ENCODE peak calls at places on chromosomes 7 and 10, in nine cellular contexts. E is IMR-90, H is stomach, C is ovary, B is body of pancreas, N is A549, X is K562, G is esophagus squamous epithelium, A is HCT116. U is an unnamed sample.

GRCh38 chr10:89505606-89506005 is 29.8 kb downstream of the SLC16A12 start:
- DNase-seq in E (no peak), H (no peak), C (no peak), B (no peak), N (no peak), X (no peak), G (no peak), A (no peak), U (no peak)

GRCh38 chr10:91194497-91195179 is 25.8 kb upstream of the PCGF5 start:
- DNase-seq in E (peak), H (no peak), C (no peak), B (no peak), N (no peak), X (no peak), G (no peak), A (no peak), U (no peak)

GRCh38 chr7:26390016-26390415 is 98.4 kb downstream of the SNX10 start:
- DNase-seq in E (no peak), H (no peak), C (no peak), B (no peak), N (no peak), X (no peak), G (no peak), A (no peak), U (no peak)

GRCh38 chr7:45921699-45922519 is 837 bp upstream of the IGFBP3 start:
- DNase-seq in E (peak), H (no peak), C (peak), B (peak), N (peak), X (peak), G (no peak), A (peak), U (peak)

GRCh38 chr10:97549587-97550322 is 22.8 kb upstream of the ANKRD2 start:
- DNase-seq in E (no peak), H (no peak), C (peak), B (no peak), N (no peak), X (no peak), G (no peak), A (no peak), U (no peak)

GRCh38 chr7:79064187-79064823 is 389.2 kb downstream of the MAGI2 start:
- DNase-seq in E (peak), H (no peak), C (no peak), B (no peak), N (no peak), X (no peak), G (no peak), A (no peak), U (no peak)

GRCh38 chr10:114307731-114308130 is 68.7 kb downstream of the VWA2 start:
- DNase-seq in E (no peak), H (no peak), C (no peak), B (no peak), N (no peak), X (no peak), G (no peak), A (no peak), U (no peak)

GRCh38 chr7:135597181-135597925 is 39.6 kb downstream of the NUP205 start:
- DNase-seq in E (peak), H (no peak), C (no peak), B (no peak), N (no peak), X (no peak), G (no peak), A (no peak), U (no peak)

GRCh38 chr10:26436848-26437247 is 1.3 kb upstream of the APBB1IP start:
- DNase-seq in E (no peak), H (no peak), C (no peak), B (no peak), N (no peak), X (no peak), G (no peak), A (no peak), U (no peak)

GRCh38 chr10:34343764-34344163 is 471.3 kb downstream of the PARD3 start:
- DNase-seq in E (peak), H (no peak), C (no peak), B (no peak), N (no peak), X (no peak), G (no peak), A (no peak), U (no peak)

GRCh38 chr10:71964669-71965515 is 697 bp downstream of the CHST3 start:
- DNase-seq in E (peak), H (peak), C (peak), B (peak), N (peak), X (no peak), G (no peak), A (no peak), U (no peak)

GRCh38 chr7:122896509-122896908 is 10.2 kb upstream of the CADPS2 start:
- DNase-seq in E (no peak), H (no peak), C (no peak), B (no peak), N (no peak), X (no peak), G (no peak), A (no peak), U (no peak)

GRCh38 chr7:115676080-115676479 is 354.5 kb downstream of the TFEC start:
- DNase-seq in E (peak), H (no peak), C (peak), B (no peak), N (peak), X (no peak), G (no peak), A (peak), U (no peak)

GRCh38 chr7:144907577-144907976 is 71.7 kb upstream of the TPK1 start:
- DNase-seq in E (no peak), H (no peak), C (no peak), B (no peak), N (no peak), X (no peak), G (no peak), A (no peak), U (no peak)

GRCh38 chr10:103181244-103181643 is 11.8 kb downstream of the NT5C2 start:
- DNase-seq in E (no peak), H (no peak), C (no peak), B (peak), N (no peak), X (no peak), G (no peak), A (no peak), U (peak)

GRCh38 chr7:101952355-101953247 is 135.2 kb downstream of the CUX1 start:
- DNase-seq in E (peak), H (no peak), C (peak), B (peak), N (no peak), X (peak), G (no peak), A (peak), U (no peak)

GRCh38 chr7:150855046-150855445 is 2.7 kb downstream of the AOC1 start:
- DNase-seq in E (no peak), H (no peak), C (peak), B (no peak), N (no peak), X (no peak), G (no peak), A (no peak), U (no peak)

GRCh38 chr10:93280699-93281366 is 201.3 kb downstream of the MYOF start:
- DNase-seq in E (no peak), H (no peak), C (no peak), B (no peak), N (no peak), X (no peak), G (no peak), A (no peak), U (no peak)

GRCh38 chr7:77954773-77955562 is 156.4 kb downstream of the PHTF2 start:
- DNase-seq in E (peak), H (no peak), C (no peak), B (no peak), N (no peak), X (no peak), G (no peak), A (no peak), U (no peak)

GRCh38 chr10:77887631-77888355 is 38.8 kb downstream of the DLG5 start:
- DNase-seq in E (no peak), H (no peak), C (peak), B (no peak), N (no peak), X (no peak), G (no peak), A (no peak), U (peak)

GRCh38 chr10:58465641-58466040 is 47.0 kb upstream of the BICC1 start:
- DNase-seq in E (no peak), H (no peak), C (no peak), B (no peak), N (no peak), X (no peak), G (no peak), A (no peak), U (no peak)

GRCh38 chr7:132393789-132394261 is 182.4 kb downstream of the PLXNA4 start:
- DNase-seq in E (no peak), H (peak), C (peak), B (peak), N (no peak), X (no peak), G (no peak), A (no peak), U (no peak)

GRCh38 chr7:155594961-155595366 is 48.6 kb upstream of the CNPY1 start:
- DNase-seq in E (no peak), H (peak), C (no peak), B (no peak), N (no peak), X (peak), G (no peak), A (no peak), U (peak)

GRCh38 chr10:22942437-22942836 is 14.6 kb downstream of the ARMC3 start:
- DNase-seq in E (no peak), H (no peak), C (no peak), B (no peak), N (no peak), X (no peak), G (no peak), A (no peak), U (no peak)

GRCh38 chr7:133358728-133359127 is 105.8 kb downstream of the EXOC4 start:
- DNase-seq in E (peak), H (no peak), C (no peak), B (no peak), N (no peak), X (no peak), G (no peak), A (no peak), U (no peak)

GRCh38 chr7:40848541-40849221 is 713.9 kb downstream of the SUGCT start:
- DNase-seq in E (peak), H (no peak), C (no peak), B (no peak), N (no peak), X (no peak), G (no peak), A (no peak), U (no peak)

GRCh38 chr10:125095776-125096175 is 64.6 kb downstream of the CTBP2 start:
- DNase-seq in E (no peak), H (peak), C (no peak), B (no peak), N (no peak), X (no peak), G (no peak), A (no peak), U (no peak)

GRCh38 chr7:44077681-44078091 is 4.6 kb downstream of the POLM start:
- DNase-seq in E (no peak), H (no peak), C (no peak), B (no peak), N (no peak), X (no peak), G (no peak), A (no peak), U (no peak)

GRCh38 chr7:104982308-104982755 is 31.7 kb upstream of the KMT2E start:
- DNase-seq in E (no peak), H (no peak), C (no peak), B (no peak), N (no peak), X (peak), G (no peak), A (no peak), U (no peak)

GRCh38 chr10:2188371-2188770 is 451.0 kb upstream of the ADARB2 start:
- DNase-seq in E (no peak), H (no peak), C (no peak), B (no peak), N (no peak), X (no peak), G (no peak), A (no peak), U (no peak)

GRCh38 chr7:10860516-10860915 is 113.2 kb upstream of the PHF14 start:
- DNase-seq in E (no peak), H (no peak), C (no peak), B (no peak), N (no peak), X (no peak), G (no peak), A (no peak), U (no peak)

GRCh38 chr10:133133471-133134231 is 26.4 kb upstream of the KNDC1 start:
- DNase-seq in E (no peak), H (no peak), C (no peak), B (no peak), N (no peak), X (no peak), G (no peak), A (no peak), U (no peak)

GRCh38 chr7:140062118-140062527 is 628 bp downstream of the PARP12 start:
- DNase-seq in E (no peak), H (no peak), C (peak), B (peak), N (peak), X (peak), G (no peak), A (no peak), U (peak)

GRCh38 chr7:151086802-151087246 is 549 bp downstream of the AGAP3 start:
- DNase-seq in E (no peak), H (no peak), C (no peak), B (no peak), N (no peak), X (peak), G (no peak), A (no peak), U (peak)

GRCh38 chr10:78393094-78393493 is 359.4 kb downstream of the RPS24 start:
- DNase-seq in E (no peak), H (no peak), C (no peak), B (no peak), N (no peak), X (no peak), G (no peak), A (no peak), U (no peak)

GRCh38 chr10:121928528-121928884 is 675 bp upstream of the ATE1 start:
- DNase-seq in E (peak), H (peak), C (no peak), B (peak), N (peak), X (no peak), G (no peak), A (no peak), U (peak)

GRCh38 chr10:96695366-96695765 is 24.9 kb downstream of the PIK3AP1 start:
- DNase-seq in E (peak), H (no peak), C (no peak), B (no peak), N (no peak), X (no peak), G (no peak), A (no peak), U (peak)

GRCh38 chr7:25519962-25520562 is 291.8 kb upstream of the NPVF start:
- DNase-seq in E (no peak), H (no peak), C (no peak), B (no peak), N (no peak), X (no peak), G (no peak), A (no peak), U (no peak)

GRCh38 chr7:30923774-30924413 is 12.2 kb downstream of the AQP1 start:
- DNase-seq in E (no peak), H (peak), C (peak), B (peak), N (no peak), X (no peak), G (no peak), A (no peak), U (no peak)

GRCh38 chr7:2029936-2030335 is 202.8 kb downstream of the MAD1L1 start:
- DNase-seq in E (no peak), H (no peak), C (no peak), B (no peak), N (no peak), X (no peak), G (no peak), A (no peak), U (no peak)

GRCh38 chr7:128946936-128947830 is 9.5 kb downstream of the IRF5 start:
- DNase-seq in E (no peak), H (no peak), C (no peak), B (no peak), N (no peak), X (peak), G (no peak), A (no peak), U (no peak)
- TF ChIP-seq POLR2A in E (no peak), H (no peak), C (no peak), B (no peak), N (no peak), X (no peak), G (no peak), A (no peak), U (no peak)

GRCh38 chr7:121385800-121386179 is 10.3 kb downstream of the FAM3C start:
- DNase-seq in E (peak), H (no peak), C (no peak), B (peak), N (no peak), X (no peak), G (no peak), A (no peak), U (no peak)
- TF ChIP-seq POLR2A in E (no peak), H (no peak), C (no peak), B (no peak), N (no peak), X (no peak), G (no peak), A (no peak), U (no peak)

GRCh38 chr7:158863611-158864506 is 7.5 kb downstream of the DYNC2I1 start:
- DNase-seq in E (peak), H (peak), C (peak), B (peak), N (peak), X (peak), G (no peak), A (peak), U (peak)
- TF ChIP-seq POLR2A in E (no peak), H (no peak), C (no peak), B (no peak), N (no peak), X (peak), G (no peak), A (no peak), U (peak)

GRCh38 chr7:73478549-73478948 is 43.5 kb downstream of the BAZ1B start:
- DNase-seq in E (no peak), H (no peak), C (no peak), B (no peak), N (no peak), X (no peak), G (no peak), A (no peak), U (no peak)

GRCh38 chr7:73473636-73474035 is 40.1 kb downstream of the FZD9 start:
- DNase-seq in E (no peak), H (no peak), C (no peak), B (no peak), N (no peak), X (no peak), G (no peak), A (no peak), U (no peak)

GRCh38 chr7:73483171-73483570 is 38.9 kb downstream of the BAZ1B start:
- DNase-seq in E (no peak), H (no peak), C (no peak), B (no peak), N (no peak), X (no peak), G (no peak), A (no peak), U (no peak)

GRCh38 chr7:73482746-73483145 is 39.3 kb downstream of the BAZ1B start:
- DNase-seq in E (no peak), H (no peak), C (no peak), B (no peak), N (no peak), X (no peak), G (no peak), A (no peak), U (no peak)

DNA sequence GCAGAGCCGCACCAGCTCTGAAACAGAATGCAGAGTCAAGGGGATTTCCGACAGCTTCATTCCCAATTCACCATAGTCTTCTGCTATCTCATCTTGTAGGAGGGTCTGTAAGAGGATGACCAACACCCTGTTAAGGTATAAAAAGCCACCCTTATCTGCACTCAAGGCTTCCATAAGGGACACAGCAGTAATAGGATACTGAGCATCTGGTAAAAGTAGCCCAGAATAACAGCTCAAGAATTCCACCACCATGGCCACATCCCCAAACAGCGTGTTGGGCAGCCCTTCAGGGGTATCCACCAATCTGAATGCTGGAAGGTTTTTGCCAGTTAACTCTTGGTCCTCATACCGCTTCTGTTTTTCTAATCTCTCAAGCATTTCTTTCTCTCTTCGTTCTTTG is 43.8 kb downstream of the FZD9 start:
- DNase-seq in E (no peak), H (no peak), C (no peak), B (no peak), N (no peak), X (no peak), G (no peak), A (no peak), U (no peak)
- TF ChIP-seq POLR2A in E (no peak), H (no peak), C (no peak), B (no peak), N (no peak), X (no peak), G (no peak), A (no peak), U (no peak)

GRCh38 chr7:87933953-87934698 is at the start of gene ADAM22:
- DNase-seq in E (peak), H (peak), C (peak), B (peak), N (peak), X (peak), G (peak), A (peak), U (peak)
- TF ChIP-seq POLR2A in E (no peak), H (no peak), C (no peak), B (peak), N (peak), X (no peak), G (peak), A (peak), U (peak)

DNA sequence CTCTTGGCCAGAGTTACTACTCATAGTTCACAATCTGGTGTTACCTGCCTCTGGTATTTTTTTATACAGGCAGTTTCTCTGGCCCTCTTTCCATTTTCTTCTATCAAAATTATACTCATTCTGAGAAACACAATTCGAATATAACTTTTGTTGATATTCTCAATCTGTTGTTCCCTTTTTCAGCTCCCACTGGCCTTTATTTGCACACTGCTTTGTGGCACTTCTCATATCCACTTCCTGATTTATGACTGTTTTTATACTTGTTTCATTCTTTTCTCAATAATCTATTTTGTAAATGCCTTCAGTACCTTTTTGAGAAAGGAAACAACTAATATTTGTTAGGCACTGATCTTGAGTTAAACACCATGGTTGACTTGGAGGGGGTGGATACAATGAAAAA is 93.8 kb upstream of the HDAC9 start:
- DNase-seq in E (no peak), H (no peak), C (no peak), B (no peak), N (no peak), X (no peak), G (no peak), A (no peak), U (no peak)
- TF ChIP-seq POLR2A in E (no peak), H (no peak), C (no peak), B (no peak), N (no peak), X (no peak), G (no peak), A (no peak), U (no peak)

GRCh38 chr7:516606-517456 is 2.8 kb downstream of the PDGFA start:
- DNase-seq in E (peak), H (peak), C (peak), B (peak), N (peak), X (peak), G (no peak), A (no peak), U (no peak)
- TF ChIP-seq POLR2A in E (no peak), H (no peak), C (no peak), B (peak), N (no peak), X (no peak), G (peak), A (no peak), U (no peak)

DNA sequence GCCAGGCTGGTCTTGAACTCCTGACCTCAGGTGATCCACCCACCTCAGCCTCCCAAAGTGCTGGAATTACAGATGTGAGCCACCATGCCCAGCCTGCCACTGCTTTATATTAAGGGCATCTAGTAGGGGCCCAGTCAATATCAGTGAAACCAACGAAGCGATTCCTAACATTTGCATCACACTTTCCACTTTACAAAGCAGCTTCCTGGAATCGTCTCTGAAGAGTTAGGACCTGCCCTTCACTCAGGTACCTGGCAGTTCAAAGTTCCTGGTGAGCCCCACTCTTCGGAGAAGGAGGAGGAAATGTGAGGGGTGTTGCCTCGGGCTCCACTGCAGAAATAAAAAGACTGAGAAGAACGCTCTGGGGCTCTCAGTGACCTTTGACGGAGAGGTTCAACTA is 31.1 kb upstream of the EZH2 start:
- DNase-seq in E (no peak), H (no peak), C (no peak), B (no peak), N (no peak), X (no peak), G (no peak), A (no peak), U (no peak)
- TF ChIP-seq POLR2A in E (no peak), H (no peak), C (no peak), B (no peak), N (no peak), X (no peak), G (no peak), A (no peak), U (no peak)

U was measured in erythroblast.